ENCODE peak calls at places on chromosomes 12 and 14, in eight cellular contexts. Y, W, N, D, M, Z, A and S are unnamed samples.
A peak's percentile ranks its signal among the peaks of the same experiment; 100 is the strongest.

GRCh38 chr14:71320734-71321555 is 413.7 kb downstream of the PCNX1 start:
- DNase-seq in Y (peak; percentile 74), W (peak; percentile 76), N (peak; percentile 61), D (peak; percentile 68), M (peak; percentile 58), Z (peak; percentile 46), A (peak; percentile 49), S (peak; percentile 76)

GRCh38 chr12:69987453-69988102 is 162.6 kb downstream of the MYRFL start:
- DNase-seq in Y (no peak), W (no peak), N (peak; percentile 68), D (no peak), M (peak; percentile 96), Z (no peak), A (no peak), S (no peak)

GRCh38 chr14:100529561-100530031 is 57.6 kb downstream of the BEGAIN start:
- DNase-seq in Y (no peak), W (no peak), N (no peak), D (no peak), M (no peak), Z (peak; percentile 0), A (no peak), S (peak; percentile 67)

GRCh38 chr14:75946785-75947184 is 35.0 kb downstream of the TGFB3 start:
- DNase-seq in Y (no peak), W (no peak), N (no peak), D (no peak), M (no peak), Z (no peak), A (no peak), S (no peak)

GRCh38 chr12:44078273-44078672 is 242.4 kb downstream of the TMEM117 start:
- DNase-seq in Y (no peak), W (no peak), N (no peak), D (no peak), M (peak; percentile 3), Z (no peak), A (no peak), S (no peak)

GRCh38 chr12:96399919-96400630 is at the start of gene CDK17:
- DNase-seq in Y (peak; percentile 86), W (peak; percentile 89), N (peak; percentile 90), D (peak; percentile 87), M (peak; percentile 87), Z (peak; percentile 93), A (peak; percentile 74), S (peak; percentile 86)

GRCh38 chr14:87869619-87870583 is 123.1 kb downstream of the GALC start:
- DNase-seq in Y (no peak), W (peak; percentile 2), N (peak; percentile 82), D (no peak), M (peak; percentile 65), Z (no peak), A (no peak), S (no peak)

GRCh38 chr12:117875652-117876491 is 92.9 kb downstream of the KSR2 start:
- DNase-seq in Y (peak; percentile 60), W (peak; percentile 69), N (no peak), D (no peak), M (peak; percentile 16), Z (peak; percentile 15), A (peak; percentile 64), S (peak; percentile 74)

GRCh38 chr12:104230704-104231103 is 15.1 kb downstream of the TXNRD1 start:
- DNase-seq in Y (no peak), W (no peak), N (no peak), D (no peak), M (no peak), Z (no peak), A (no peak), S (no peak)

DNA sequence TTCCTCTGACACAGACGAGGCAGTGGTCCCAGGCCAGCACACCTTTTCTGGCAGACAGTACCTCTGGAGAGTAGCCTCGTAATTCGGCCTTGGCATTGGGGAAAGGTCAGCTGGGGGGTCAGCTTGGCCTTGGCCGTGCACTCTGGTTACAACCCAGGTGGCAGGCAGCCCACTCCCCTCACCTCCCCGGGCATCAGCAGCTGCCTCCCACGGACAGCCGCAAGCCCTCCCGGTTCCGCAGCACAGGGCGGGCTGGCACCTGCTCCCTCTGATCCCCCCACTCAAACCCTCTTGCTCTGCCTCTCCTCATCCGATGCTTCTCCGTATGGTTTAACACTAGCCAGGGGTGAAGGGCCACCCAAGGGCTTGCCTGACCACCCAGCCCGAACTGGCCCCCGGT is 50.6 kb downstream of the TEAD4 start:
- DNase-seq in Y (no peak), W (no peak), N (no peak), D (no peak), M (no peak), Z (no peak), A (no peak), S (no peak)
- TF ChIP-seq CTCF in Y (no peak), W (no peak), N (no peak), D (no peak), M (no peak), Z (no peak), A (no peak), S (no peak)

GRCh38 chr12:15939111-15939510 is 28.0 kb downstream of the DERA start:
- DNase-seq in Y (no peak), W (no peak), N (no peak), D (no peak), M (no peak), Z (no peak), A (no peak), S (no peak)
- TF ChIP-seq CTCF in Y (no peak), W (no peak), N (no peak), D (no peak), M (no peak), Z (no peak), A (no peak), S (no peak)

GRCh38 chr14:69475194-69475818 is 9.2 kb upstream of the PLEKHD1 start:
- DNase-seq in Y (no peak), W (peak; percentile 48), N (peak; percentile 25), D (no peak), M (peak; percentile 38), Z (no peak), A (no peak), S (no peak)
- TF ChIP-seq CTCF in Y (peak; percentile 42), W (peak; percentile 31), N (peak; percentile 23), D (no peak), M (peak; percentile 40), Z (peak; percentile 25), A (peak; percentile 52), S (peak; percentile 66)

GRCh38 chr12:56079729-56080555 is at the start of gene ERBB3:
- DNase-seq in Y (peak; percentile 79), W (peak; percentile 77), N (peak; percentile 97), D (peak; percentile 76), M (peak; percentile 79), Z (peak; percentile 94), A (peak; percentile 50), S (peak; percentile 81)
- TF ChIP-seq CTCF in Y (no peak), W (no peak), N (no peak), D (peak; percentile 47), M (peak; percentile 14), Z (no peak), A (no peak), S (no peak)

GRCh38 chr12:120238224-120238616 is 27.3 kb downstream of the PXN start:
- DNase-seq in Y (no peak), W (no peak), N (no peak), D (no peak), M (no peak), Z (no peak), A (no peak), S (no peak)

GRCh38 chr12:120235369-120236123 is 30.0 kb downstream of the PXN start:
- DNase-seq in Y (no peak), W (no peak), N (no peak), D (no peak), M (peak; percentile 60), Z (no peak), A (no peak), S (no peak)

GRCh38 chr12:120236124-120236398 is 29.5 kb downstream of the PXN start:
- DNase-seq in Y (no peak), W (no peak), N (no peak), D (no peak), M (no peak), Z (no peak), A (no peak), S (no peak)

GRCh38 chr12:120231316-120232011 is 30.6 kb upstream of the RPLP0 start:
- DNase-seq in Y (no peak), W (no peak), N (peak; percentile 94), D (no peak), M (peak; percentile 97), Z (peak; percentile 85), A (no peak), S (no peak)

DNA sequence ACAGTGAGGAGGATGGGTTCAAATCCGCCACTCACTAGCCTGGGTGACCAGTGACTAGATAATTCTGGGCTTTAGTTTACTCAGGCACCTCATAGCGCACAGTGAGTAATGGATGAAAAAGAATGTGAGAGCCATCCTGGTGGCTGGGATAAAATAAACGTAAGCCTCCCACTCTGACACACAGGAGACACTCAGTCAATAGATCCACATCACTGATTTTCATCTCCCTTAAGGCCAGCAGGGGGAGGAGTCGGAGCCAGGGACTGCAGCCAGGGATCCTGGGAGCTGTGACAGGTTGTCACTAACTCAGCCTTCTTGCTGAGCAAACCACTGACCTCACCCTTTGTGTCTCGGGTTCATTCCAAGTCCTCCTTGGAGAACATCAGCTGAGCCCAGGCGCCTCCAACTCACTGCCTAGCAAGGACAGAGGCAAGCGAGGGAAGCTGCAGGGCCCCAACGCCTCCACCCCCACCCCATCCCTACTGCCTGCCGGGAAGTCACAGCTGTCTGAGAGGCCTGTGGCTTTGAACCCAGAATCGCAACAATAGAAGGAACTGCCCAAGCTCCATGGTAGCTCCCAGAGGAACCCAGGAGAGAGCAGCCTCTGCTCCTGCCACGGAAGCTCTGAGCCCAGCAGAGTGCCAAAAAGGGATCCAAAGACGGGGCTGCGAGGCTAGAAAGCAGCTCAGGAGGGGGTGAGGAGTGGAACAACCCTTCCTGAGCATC is 30.7 kb downstream of the PXN start:
- DNase-seq in Y (peak; percentile 58), W (no peak), N (peak; percentile 57), D (peak; percentile 87), M (peak; percentile 99), Z (peak; percentile 75), A (peak; percentile 44), S (no peak)
- TF ChIP-seq CTCF in Y (peak; percentile 27), W (no peak), N (peak; percentile 24), D (peak; percentile 53), M (peak; percentile 39), Z (peak; percentile 28), A (peak; percentile 63), S (peak; percentile 69)